ENCODE peak calls at places on chromosomes 4 and X, in six cellular contexts. K is psoas muscle; P is HFF-Myc; N is CD4-positive, alpha-beta memory T cell; W is ovary; M is left ventricle myocardium inferior. H is an unnamed sample.

GRCh38 chrX:120664081-120664480 is 34.2 kb upstream of the C1GALT1C1 start:
- DNase-seq in K (no peak), P (no peak), N (peak; percentile 39), W (no peak), M (no peak), H (no peak)

GRCh38 chr4:46250997-46251396 is 127.1 kb upstream of the GABRG1 start:
- DNase-seq in K (no peak), P (no peak), N (no peak), W (no peak), M (no peak), H (no peak)

GRCh38 chr4:6758732-6759131 is 23.8 kb upstream of the KIAA0232 start:
- DNase-seq in K (no peak), P (no peak), N (no peak), W (no peak), M (no peak), H (no peak)

GRCh38 chr4:130257271-130257670 is 1161.3 kb downstream of the C4orf33 start:
- DNase-seq in K (no peak), P (no peak), N (no peak), W (no peak), M (no peak), H (peak; percentile 75)

GRCh38 chrX:20363003-20363674 is 96.4 kb upstream of the RPS6KA3 start:
- DNase-seq in K (no peak), P (no peak), N (no peak), W (no peak), M (no peak), H (peak; percentile 19)

GRCh38 chr4:163592207-163592606 is 97.7 kb downstream of the TMA16 start:
- DNase-seq in K (no peak), P (no peak), N (no peak), W (no peak), M (no peak), H (no peak)

GRCh38 chrX:106481341-106481740 is 130.4 kb upstream of the RADX start:
- DNase-seq in K (no peak), P (peak; percentile 19), N (peak; percentile 37), W (no peak), M (no peak), H (no peak)

GRCh38 chr4:162232349-162232748 is 68.5 kb upstream of the FSTL5 start:
- DNase-seq in K (no peak), P (no peak), N (no peak), W (no peak), M (no peak), H (no peak)

GRCh38 chr4:70000713-70001112 is 4.9 kb downstream of the STATH start:
- DNase-seq in K (no peak), P (no peak), N (no peak), W (no peak), M (no peak), H (no peak)

GRCh38 chr4:26000274-26000950 is 86.4 kb downstream of the SMIM20 start:
- DNase-seq in K (no peak), P (no peak), N (no peak), W (no peak), M (no peak), H (no peak)

GRCh38 chr4:39367166-39367565 is 1.0 kb upstream of the RFC1 start:
- DNase-seq in K (no peak), P (no peak), N (no peak), W (no peak), M (no peak), H (no peak)

GRCh38 chr4:56786955-56787354 is 34.5 kb downstream of the SPINK2 start:
- DNase-seq in K (peak; percentile 27), P (peak; percentile 72), N (no peak), W (peak; percentile 76), M (peak; percentile 76), H (peak; percentile 89)

GRCh38 chr4:98539299-98539698 is 119.1 kb downstream of the TSPAN5 start:
- DNase-seq in K (no peak), P (no peak), N (no peak), W (no peak), M (no peak), H (peak; percentile 31)

GRCh38 chrX:150757371-150757770 is 64.2 kb downstream of the MTMR1 start:
- DNase-seq in K (no peak), P (no peak), N (no peak), W (no peak), M (no peak), H (no peak)

GRCh38 chrX:41259516-41259915 is 74.4 kb upstream of the DDX3X start:
- DNase-seq in K (no peak), P (no peak), N (no peak), W (peak; percentile 47), M (no peak), H (no peak)

DNA sequence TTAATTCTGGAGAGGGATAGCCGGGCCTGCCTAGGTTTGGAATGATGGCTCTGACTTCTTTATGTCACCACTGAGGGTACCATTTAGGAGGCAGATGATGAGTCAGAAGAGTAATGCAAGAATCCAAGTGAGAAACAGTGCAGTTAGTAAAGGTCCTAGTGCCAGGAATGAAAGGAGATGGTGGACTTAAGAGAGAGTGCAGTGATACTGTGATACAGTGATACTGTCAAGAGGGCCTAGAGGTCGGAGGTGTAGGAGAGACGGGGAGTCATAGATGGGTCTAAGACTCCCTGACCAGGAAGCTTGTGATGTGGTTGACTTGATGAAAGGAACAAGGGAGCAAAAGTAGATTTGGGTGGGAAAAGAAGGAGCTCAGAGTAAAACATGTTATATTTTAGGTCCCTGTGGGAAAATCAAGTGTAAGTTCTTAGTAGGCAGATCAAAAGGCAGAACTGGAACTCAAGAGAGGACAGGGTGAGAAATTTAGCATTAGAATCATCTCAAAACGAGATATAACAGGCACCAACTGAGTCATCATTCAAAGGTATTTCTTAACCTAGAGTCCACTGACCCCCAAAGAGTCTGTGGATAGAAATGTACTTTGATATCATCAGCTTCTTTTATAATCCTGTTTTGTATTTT is 85.0 kb downstream of the NFKB1 start:
- DNase-seq in K (no peak), P (no peak), N (no peak), W (no peak), M (no peak), H (no peak)
- H3K4me3 ChIP-seq in K (no peak overlapping the region), P (no peak overlapping the region), N (no peak overlapping the region), W (no peak overlapping the region), M (no peak overlapping the region), H (no peak overlapping the region)

GRCh38 chrX:10174051-10174450 is 17.3 kb downstream of the CLCN4 start:
- DNase-seq in K (no peak), P (no peak), N (no peak), W (no peak), M (no peak), H (no peak)
- H3K4me3 ChIP-seq in K (peak overlapping the region; percentile 41), P (no peak overlapping the region), N (no peak overlapping the region), W (no peak overlapping the region), M (no peak overlapping the region), H (no peak overlapping the region)

GRCh38 chr4:182680196-182680771 is 236.9 kb downstream of the DCTD start:
- DNase-seq in K (peak; percentile 31), P (no peak), N (no peak), W (no peak), M (peak; percentile 55), H (no peak)
- H3K4me3 ChIP-seq in K (peak overlapping the region; percentile 39), P (no peak overlapping the region), N (no peak overlapping the region), W (no peak overlapping the region), M (peak overlapping the region; percentile 49), H (no peak overlapping the region)

DNA sequence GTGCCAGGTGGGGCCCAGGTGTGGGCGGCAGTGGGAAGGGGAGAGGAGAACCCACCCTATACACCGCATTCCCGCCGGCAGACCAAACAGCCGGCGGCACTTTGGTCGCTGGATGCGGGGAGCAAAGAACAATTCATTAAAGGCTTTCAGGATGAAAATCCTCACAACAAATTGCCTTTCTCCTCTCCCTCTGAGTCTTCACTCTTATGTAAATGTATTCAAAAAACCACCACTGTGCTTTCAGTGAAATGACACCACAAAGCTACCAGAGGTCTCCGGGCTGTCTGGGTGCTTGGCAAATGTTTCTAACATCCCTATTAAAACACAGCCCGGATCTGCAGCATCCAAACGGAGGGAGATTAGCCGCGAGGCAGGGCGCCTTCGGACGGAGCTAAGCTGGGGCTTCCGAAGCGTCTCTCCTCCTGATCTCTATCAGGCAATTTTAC is 171.8 kb upstream of the TBL1X start:
- DNase-seq in K (no peak), P (no peak), N (no peak), W (no peak), M (no peak), H (no peak)
- H3K4me3 ChIP-seq in K (no peak overlapping the region), P (no peak overlapping the region), N (no peak overlapping the region), W (no peak overlapping the region), M (no peak overlapping the region), H (no peak overlapping the region)

GRCh38 chr4:129218355-129218754 is 122.4 kb downstream of the C4orf33 start:
- DNase-seq in K (no peak), P (no peak), N (no peak), W (no peak), M (no peak), H (no peak)

GRCh38 chr4:129223955-129224354 is 128.0 kb downstream of the C4orf33 start:
- DNase-seq in K (no peak), P (no peak), N (no peak), W (no peak), M (no peak), H (no peak)

GRCh38 chr4:129213692-129214091 is 117.7 kb downstream of the C4orf33 start:
- DNase-seq in K (no peak), P (no peak), N (no peak), W (no peak), M (no peak), H (no peak)

GRCh38 chr4:129220254-129220653 is 124.3 kb downstream of the C4orf33 start:
- DNase-seq in K (no peak), P (no peak), N (no peak), W (no peak), M (no peak), H (no peak)

GRCh38 chr4:129218897-129219296 is 122.9 kb downstream of the C4orf33 start:
- DNase-seq in K (no peak), P (no peak), N (no peak), W (no peak), M (no peak), H (no peak)
- H3K4me3 ChIP-seq in K (no peak overlapping the region), P (no peak overlapping the region), N (no peak overlapping the region), W (no peak overlapping the region), M (no peak overlapping the region), H (no peak overlapping the region)

GRCh38 chr4:89307446-89308160 is at the start of gene GPRIN3:
- DNase-seq in K (peak; percentile 42), P (no peak), N (peak; percentile 73), W (peak; percentile 76), M (peak; percentile 49), H (no peak)

GRCh38 chr4:89305712-89306437 is 1.7 kb downstream of the GPRIN3 start:
- DNase-seq in K (no peak), P (no peak), N (no peak), W (no peak), M (no peak), H (no peak)

GRCh38 chr4:89306486-89307184 is 965 bp downstream of the GPRIN3 start:
- DNase-seq in K (no peak), P (no peak), N (peak; percentile 56), W (no peak), M (no peak), H (no peak)

GRCh38 chr4:89308161-89308500 is 531 bp upstream of the GPRIN3 start:
- DNase-seq in K (no peak), P (no peak), N (peak; percentile 50), W (no peak), M (no peak), H (no peak)

GRCh38 chr4:89307185-89307445 is 485 bp downstream of the GPRIN3 start:
- DNase-seq in K (no peak), P (no peak), N (no peak), W (no peak), M (no peak), H (no peak)
- H3K4me3 ChIP-seq in K (peak overlapping the region; percentile 68), P (peak overlapping the region; percentile 47), N (peak overlapping the region; percentile 85), W (peak overlapping the region; percentile 71), M (peak overlapping the region; percentile 86), H (peak overlapping the region; percentile 60)